ENCODE peak calls at places on chromosomes 13 and 19, in ten cellular contexts. One of them, this sample, is unnamed.

GRCh38 chr19:29260477-29261317 is 47.7 kb upstream of the UQCRFS1 start:
- DNase-seq in AG09309: no peak
- DNase-seq in cardiac muscle cell: peak; percentile 60
- DNase-seq in body of pancreas: peak; percentile 13
- DNase-seq in glutamatergic neuron: peak; percentile 61
- DNase-seq in mucosa of descending colon: no peak
- DNase-seq in spleen: no peak
- DNase-seq in astrocyte of the spinal cord: no peak
- DNase-seq in WTC11: peak; percentile 74
- DNase-seq in heart right ventricle: no peak
- DNase-seq in this sample: no peak

GRCh38 chr19:2164020-2164988 is 571 bp downstream of the DOT1L start:
- DNase-seq in AG09309: no peak
- DNase-seq in cardiac muscle cell: peak; percentile 48
- DNase-seq in body of pancreas: no peak
- DNase-seq in glutamatergic neuron: peak; percentile 38
- DNase-seq in mucosa of descending colon: no peak
- DNase-seq in spleen: peak; percentile 93
- DNase-seq in astrocyte of the spinal cord: no peak
- DNase-seq in WTC11: no peak
- DNase-seq in heart right ventricle: no peak
- DNase-seq in this sample: no peak

GRCh38 chr19:43660301-43660700 is 9.7 kb downstream of the PLAUR start:
- DNase-seq in AG09309: no peak
- DNase-seq in cardiac muscle cell: no peak
- DNase-seq in body of pancreas: no peak
- DNase-seq in glutamatergic neuron: no peak
- DNase-seq in mucosa of descending colon: no peak
- DNase-seq in spleen: no peak
- DNase-seq in astrocyte of the spinal cord: no peak
- DNase-seq in WTC11: no peak
- DNase-seq in heart right ventricle: no peak
- DNase-seq in this sample: no peak

GRCh38 chr13:98195054-98195791 is 18.2 kb upstream of the RNF113B start:
- DNase-seq in AG09309: no peak
- DNase-seq in cardiac muscle cell: no peak
- DNase-seq in body of pancreas: no peak
- DNase-seq in glutamatergic neuron: no peak
- DNase-seq in mucosa of descending colon: no peak
- DNase-seq in spleen: no peak
- DNase-seq in astrocyte of the spinal cord: no peak
- DNase-seq in WTC11: no peak
- DNase-seq in heart right ventricle: no peak
- DNase-seq in this sample: no peak

GRCh38 chr13:40471911-40472310 is 194.5 kb downstream of the FOXO1 start:
- DNase-seq in AG09309: no peak
- DNase-seq in cardiac muscle cell: no peak
- DNase-seq in body of pancreas: no peak
- DNase-seq in glutamatergic neuron: no peak
- DNase-seq in mucosa of descending colon: no peak
- DNase-seq in spleen: no peak
- DNase-seq in astrocyte of the spinal cord: no peak
- DNase-seq in WTC11: no peak
- DNase-seq in heart right ventricle: no peak
- DNase-seq in this sample: no peak

GRCh38 chr13:106533101-106533939 is 2.1 kb downstream of the EFNB2 start:
- DNase-seq in AG09309: no peak
- DNase-seq in cardiac muscle cell: peak; percentile 92
- DNase-seq in body of pancreas: peak; percentile 90
- DNase-seq in glutamatergic neuron: peak; percentile 95
- DNase-seq in mucosa of descending colon: peak; percentile 92
- DNase-seq in spleen: peak; percentile 87
- DNase-seq in astrocyte of the spinal cord: peak; percentile 85
- DNase-seq in WTC11: peak; percentile 83
- DNase-seq in heart right ventricle: peak; percentile 86
- DNase-seq in this sample: no peak

GRCh38 chr19:38952395-38953165 is 21.8 kb downstream of the MRPS12 start:
- DNase-seq in AG09309: no peak
- DNase-seq in cardiac muscle cell: peak; percentile 43
- DNase-seq in body of pancreas: peak; percentile 50
- DNase-seq in glutamatergic neuron: peak; percentile 45
- DNase-seq in mucosa of descending colon: no peak
- DNase-seq in spleen: peak; percentile 18
- DNase-seq in astrocyte of the spinal cord: no peak
- DNase-seq in WTC11: peak; percentile 42
- DNase-seq in heart right ventricle: no peak
- DNase-seq in this sample: no peak

GRCh38 chr13:110520431-110521295 is 40.9 kb downstream of the RAB20 start:
- DNase-seq in AG09309: peak; percentile 51
- DNase-seq in cardiac muscle cell: no peak
- DNase-seq in body of pancreas: peak; percentile 72
- DNase-seq in glutamatergic neuron: no peak
- DNase-seq in mucosa of descending colon: peak; percentile 87
- DNase-seq in spleen: no peak
- DNase-seq in astrocyte of the spinal cord: peak; percentile 76
- DNase-seq in WTC11: no peak
- DNase-seq in heart right ventricle: peak; percentile 71
- DNase-seq in this sample: peak; percentile 92

GRCh38 chr13:62931901-62932883 is 1516.5 kb upstream of the PCDH20 start:
- DNase-seq in AG09309: no peak
- DNase-seq in cardiac muscle cell: no peak
- DNase-seq in body of pancreas: no peak
- DNase-seq in glutamatergic neuron: no peak
- DNase-seq in mucosa of descending colon: no peak
- DNase-seq in spleen: no peak
- DNase-seq in astrocyte of the spinal cord: peak; percentile 47
- DNase-seq in WTC11: no peak
- DNase-seq in heart right ventricle: no peak
- DNase-seq in this sample: no peak

GRCh38 chr13:84744203-84744602 is 861.9 kb upstream of the SLITRK1 start:
- DNase-seq in AG09309: no peak
- DNase-seq in cardiac muscle cell: no peak
- DNase-seq in body of pancreas: no peak
- DNase-seq in glutamatergic neuron: no peak
- DNase-seq in mucosa of descending colon: no peak
- DNase-seq in spleen: no peak
- DNase-seq in astrocyte of the spinal cord: no peak
- DNase-seq in WTC11: no peak
- DNase-seq in heart right ventricle: no peak
- DNase-seq in this sample: no peak

GRCh38 chr19:2271516-2272103 is 10.4 kb downstream of the PEAK3 start:
- DNase-seq in AG09309: no peak
- DNase-seq in cardiac muscle cell: no peak
- DNase-seq in body of pancreas: peak; percentile 44
- DNase-seq in glutamatergic neuron: no peak
- DNase-seq in mucosa of descending colon: peak; percentile 49
- DNase-seq in spleen: peak; percentile 85
- DNase-seq in astrocyte of the spinal cord: peak; percentile 55
- DNase-seq in WTC11: peak; percentile 20
- DNase-seq in heart right ventricle: no peak
- DNase-seq in this sample: peak; percentile 76

GRCh38 chr13:78382481-78382880 is 220.9 kb downstream of the POU4F1 start:
- DNase-seq in AG09309: no peak
- DNase-seq in cardiac muscle cell: no peak
- DNase-seq in body of pancreas: no peak
- DNase-seq in glutamatergic neuron: no peak
- DNase-seq in mucosa of descending colon: no peak
- DNase-seq in spleen: no peak
- DNase-seq in astrocyte of the spinal cord: no peak
- DNase-seq in WTC11: no peak
- DNase-seq in heart right ventricle: no peak
- DNase-seq in this sample: no peak

GRCh38 chr13:29925457-29925856 is 75.0 kb upstream of the UBL3 start:
- DNase-seq in AG09309: peak; percentile 69
- DNase-seq in cardiac muscle cell: peak; percentile 70
- DNase-seq in body of pancreas: peak; percentile 94
- DNase-seq in glutamatergic neuron: no peak
- DNase-seq in mucosa of descending colon: no peak
- DNase-seq in spleen: no peak
- DNase-seq in astrocyte of the spinal cord: peak; percentile 61
- DNase-seq in WTC11: no peak
- DNase-seq in heart right ventricle: peak; percentile 30
- DNase-seq in this sample: no peak

GRCh38 chr19:2634228-2634951 is 68.1 kb downstream of the GNG7 start:
- DNase-seq in AG09309: no peak
- DNase-seq in cardiac muscle cell: peak; percentile 52
- DNase-seq in body of pancreas: peak; percentile 76
- DNase-seq in glutamatergic neuron: no peak
- DNase-seq in mucosa of descending colon: no peak
- DNase-seq in spleen: peak; percentile 85
- DNase-seq in astrocyte of the spinal cord: no peak
- DNase-seq in WTC11: no peak
- DNase-seq in heart right ventricle: peak; percentile 58
- DNase-seq in this sample: no peak

GRCh38 chr13:40604135-40604534 is 62.3 kb downstream of the FOXO1 start:
- DNase-seq in AG09309: no peak
- DNase-seq in cardiac muscle cell: no peak
- DNase-seq in body of pancreas: no peak
- DNase-seq in glutamatergic neuron: no peak
- DNase-seq in mucosa of descending colon: no peak
- DNase-seq in spleen: no peak
- DNase-seq in astrocyte of the spinal cord: no peak
- DNase-seq in WTC11: no peak
- DNase-seq in heart right ventricle: no peak
- DNase-seq in this sample: no peak

DNA sequence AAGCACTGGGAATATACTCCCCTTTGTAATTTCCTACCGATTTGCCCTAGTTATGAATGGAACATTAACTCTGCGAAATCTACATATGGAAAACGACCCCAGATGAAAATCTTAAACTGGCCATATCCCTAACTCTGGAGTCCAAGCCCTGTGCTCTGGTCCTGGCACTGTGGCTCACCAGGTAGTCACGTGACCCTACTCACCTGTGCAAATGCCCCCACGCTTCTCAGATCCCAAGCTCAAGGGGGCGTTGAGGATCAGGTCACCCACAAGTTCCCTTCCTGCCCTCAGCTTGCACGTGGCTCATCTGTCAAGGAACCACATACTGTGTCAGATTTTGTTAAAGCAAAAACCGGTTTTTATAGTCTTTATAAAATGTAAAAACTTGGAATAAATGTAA is 324.0 kb downstream of the SHISA2 start:
- DNase-seq in AG09309: no peak
- DNase-seq in cardiac muscle cell: no peak
- DNase-seq in body of pancreas: peak; percentile 18
- DNase-seq in glutamatergic neuron: no peak
- DNase-seq in mucosa of descending colon: no peak
- DNase-seq in spleen: no peak
- DNase-seq in astrocyte of the spinal cord: no peak
- DNase-seq in WTC11: peak; percentile 19
- DNase-seq in heart right ventricle: no peak
- DNase-seq in this sample: no peak
- TF ChIP-seq CTCF in AG09309: no peak
- TF ChIP-seq CTCF in cardiac muscle cell: no peak
- TF ChIP-seq CTCF in body of pancreas: no peak
- TF ChIP-seq CTCF in glutamatergic neuron: no peak
- TF ChIP-seq CTCF in mucosa of descending colon: no peak
- TF ChIP-seq CTCF in spleen: no peak
- TF ChIP-seq CTCF in astrocyte of the spinal cord: no peak
- TF ChIP-seq CTCF in WTC11: no peak
- TF ChIP-seq CTCF in heart right ventricle: no peak
- TF ChIP-seq CTCF in this sample: no peak

DNA sequence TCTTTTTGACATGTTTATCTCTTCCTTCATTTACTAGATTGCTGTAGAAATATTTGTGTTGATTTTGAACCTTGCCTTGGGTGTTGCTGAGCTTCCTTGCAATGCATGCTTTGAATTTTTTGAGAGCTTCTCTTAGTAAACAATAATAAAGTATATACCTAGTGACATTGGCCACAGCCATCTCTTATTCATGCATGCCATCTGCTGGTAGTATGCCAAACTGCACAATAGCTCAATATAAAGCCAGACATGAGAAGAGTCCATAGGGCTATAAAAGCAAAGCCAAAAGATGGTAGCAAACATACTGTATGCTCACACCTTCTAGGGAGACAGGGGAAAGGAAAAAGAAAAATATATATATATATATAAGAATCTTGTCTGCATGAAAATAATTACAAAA is 18.9 kb upstream of the ZSCAN5A start:
- DNase-seq in AG09309: peak; percentile 35
- DNase-seq in cardiac muscle cell: peak; percentile 13
- DNase-seq in body of pancreas: peak; percentile 48
- DNase-seq in glutamatergic neuron: peak; percentile 24
- DNase-seq in mucosa of descending colon: no peak
- DNase-seq in spleen: no peak
- DNase-seq in astrocyte of the spinal cord: peak; percentile 47
- DNase-seq in WTC11: peak; percentile 37
- DNase-seq in heart right ventricle: no peak
- DNase-seq in this sample: no peak
- TF ChIP-seq CTCF in AG09309: peak; percentile 81
- TF ChIP-seq CTCF in cardiac muscle cell: peak; percentile 81
- TF ChIP-seq CTCF in body of pancreas: peak; percentile 56
- TF ChIP-seq CTCF in glutamatergic neuron: peak; percentile 75
- TF ChIP-seq CTCF in mucosa of descending colon: peak; percentile 24
- TF ChIP-seq CTCF in spleen: peak; percentile 69
- TF ChIP-seq CTCF in astrocyte of the spinal cord: peak; percentile 73
- TF ChIP-seq CTCF in WTC11: peak; percentile 41
- TF ChIP-seq CTCF in heart right ventricle: peak; percentile 52
- TF ChIP-seq CTCF in this sample: peak; percentile 93

GRCh38 chr13:112065867-112066623 is 904 bp upstream of the SOX1 start:
- DNase-seq in AG09309: no peak
- DNase-seq in cardiac muscle cell: no peak
- DNase-seq in body of pancreas: no peak
- DNase-seq in glutamatergic neuron: peak; percentile 52
- DNase-seq in mucosa of descending colon: no peak
- DNase-seq in spleen: peak; percentile 67
- DNase-seq in astrocyte of the spinal cord: no peak
- DNase-seq in WTC11: peak; percentile 66
- DNase-seq in heart right ventricle: no peak
- DNase-seq in this sample: no peak
- TF ChIP-seq CTCF in AG09309: no peak
- TF ChIP-seq CTCF in cardiac muscle cell: no peak
- TF ChIP-seq CTCF in body of pancreas: no peak
- TF ChIP-seq CTCF in glutamatergic neuron: peak; percentile 35
- TF ChIP-seq CTCF in mucosa of descending colon: no peak
- TF ChIP-seq CTCF in spleen: no peak
- TF ChIP-seq CTCF in astrocyte of the spinal cord: no peak
- TF ChIP-seq CTCF in WTC11: no peak
- TF ChIP-seq CTCF in heart right ventricle: no peak
- TF ChIP-seq CTCF in this sample: no peak

GRCh38 chr13:101544979-101545378 is 92.5 kb downstream of the ITGBL1 start:
- DNase-seq in AG09309: no peak
- DNase-seq in cardiac muscle cell: no peak
- DNase-seq in body of pancreas: no peak
- DNase-seq in glutamatergic neuron: no peak
- DNase-seq in mucosa of descending colon: no peak
- DNase-seq in spleen: no peak
- DNase-seq in astrocyte of the spinal cord: no peak
- DNase-seq in WTC11: no peak
- DNase-seq in heart right ventricle: no peak
- DNase-seq in this sample: no peak

DNA sequence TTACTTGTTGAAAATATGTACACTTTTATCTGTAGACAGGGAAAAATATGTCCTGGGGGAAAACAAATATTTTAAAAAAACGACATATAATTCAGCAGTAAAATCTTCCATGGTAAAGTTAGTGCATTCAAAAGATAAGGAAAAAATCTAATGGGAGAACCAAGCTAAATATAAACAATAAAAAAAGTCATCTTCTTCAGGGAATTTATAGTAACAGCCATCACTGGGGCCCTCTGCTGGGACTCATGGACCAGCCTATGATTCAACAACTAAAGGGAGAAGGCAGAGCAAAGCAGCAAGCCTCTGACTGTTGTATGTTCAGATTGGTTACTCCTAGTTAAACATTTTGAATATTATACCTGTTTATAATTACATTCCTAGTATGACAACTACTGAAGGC is 93.0 kb downstream of the ITGBL1 start:
- DNase-seq in AG09309: no peak
- DNase-seq in cardiac muscle cell: no peak
- DNase-seq in body of pancreas: no peak
- DNase-seq in glutamatergic neuron: no peak
- DNase-seq in mucosa of descending colon: no peak
- DNase-seq in spleen: no peak
- DNase-seq in astrocyte of the spinal cord: peak; percentile 18
- DNase-seq in WTC11: no peak
- DNase-seq in heart right ventricle: no peak
- DNase-seq in this sample: no peak
- TF ChIP-seq CTCF in AG09309: peak; percentile 40
- TF ChIP-seq CTCF in cardiac muscle cell: no peak
- TF ChIP-seq CTCF in body of pancreas: no peak
- TF ChIP-seq CTCF in glutamatergic neuron: no peak
- TF ChIP-seq CTCF in mucosa of descending colon: no peak
- TF ChIP-seq CTCF in spleen: no peak
- TF ChIP-seq CTCF in astrocyte of the spinal cord: peak; percentile 24
- TF ChIP-seq CTCF in WTC11: no peak
- TF ChIP-seq CTCF in heart right ventricle: no peak
- TF ChIP-seq CTCF in this sample: no peak